ENCODE peak calls at places on chromosome 15, in seven cellular contexts. O, V, Z, G, T, D and X are unnamed samples.

GRCh38 chr15:52427804-52428203 is 100.9 kb downstream of the MYO5A start:
- DNase-seq in T (no peak), G (no peak), V (no peak), Z (peak), D (no peak), O (no peak), X (no peak)

GRCh38 chr15:100924436-100924835 is 5.3 kb downstream of the LRRK1 start:
- DNase-seq in V (no peak), G (no peak), D (no peak), Z (no peak), T (no peak), O (no peak), X (no peak)

GRCh38 chr15:65841121-65841930 is 28.0 kb upstream of the RAB11A start:
- DNase-seq in G (no peak), V (no peak), Z (no peak), D (no peak), T (no peak), O (no peak), X (no peak)

GRCh38 chr15:42955518-42955917 is 34.9 kb upstream of the TTBK2 start:
- DNase-seq in D (no peak), T (no peak), G (no peak), Z (no peak), O (no peak), V (no peak), X (no peak)

GRCh38 chr15:36814708-36815107 is 235.3 kb downstream of the CDIN1 start:
- DNase-seq in T (no peak), Z (no peak), O (no peak), G (no peak), D (no peak), V (no peak), X (peak)

GRCh38 chr15:88839961-88840360 is 36.7 kb downstream of the ACAN start:
- DNase-seq in Z (no peak), O (no peak), V (no peak), G (no peak), T (no peak), D (no peak), X (no peak)

GRCh38 chr15:77096131-77096530 is 25.2 kb upstream of the TSPAN3 start:
- DNase-seq in O (no peak), V (no peak), T (no peak), G (no peak), D (no peak), Z (no peak), X (no peak)

GRCh38 chr15:67035886-67036285 is 29.5 kb upstream of the SMAD3 start:
- DNase-seq in G (no peak), O (no peak), D (no peak), Z (no peak), T (no peak), V (no peak), X (no peak)

GRCh38 chr15:80949756-80950155 is 39.9 kb downstream of the MESD start:
- DNase-seq in O (no peak), D (peak), Z (no peak), G (no peak), V (no peak), T (no peak), X (no peak)

GRCh38 chr15:91855684-91856553 is 2.4 kb downstream of the SLCO3A1 start:
- DNase-seq in T (no peak), O (no peak), G (peak), D (no peak), Z (no peak), V (no peak), X (peak)

GRCh38 chr15:65087873-65088642 is 11.5 kb downstream of the KBTBD13 start:
- DNase-seq in V (no peak), D (no peak), G (no peak), O (no peak), Z (no peak), T (no peak), X (peak)

GRCh38 chr15:59657635-59658125 is 365 bp upstream of the GTF2A2 start:
- DNase-seq in V (no peak), G (no peak), O (no peak), D (no peak), T (peak), Z (no peak), X (no peak)

GRCh38 chr15:51336011-51336410 is 2.4 kb downstream of the CYP19A1 start:
- DNase-seq in G (no peak), T (no peak), Z (no peak), V (no peak), O (no peak), D (no peak), X (no peak)

GRCh38 chr15:75198560-75199346 is 2.9 kb upstream of the C15orf39 start:
- DNase-seq in T (peak), D (no peak), V (peak), G (no peak), O (no peak), Z (peak), X (peak)

GRCh38 chr15:69828181-69828828 is 269.4 kb downstream of the TLE3 start:
- DNase-seq in Z (no peak), G (no peak), O (no peak), T (no peak), D (no peak), V (no peak), X (no peak)

GRCh38 chr15:72474912-72475601 is 927 bp downstream of the ARIH1 start:
- DNase-seq in T (peak), V (peak), G (peak), Z (peak), D (peak), O (peak), X (peak)

GRCh38 chr15:98953000-98953776 is 54.4 kb downstream of the PGPEP1L start:
- DNase-seq in D (no peak), T (no peak), Z (no peak), V (no peak), O (peak), G (no peak), X (no peak)

GRCh38 chr15:63663906-63664305 is 66.7 kb downstream of the FBXL22 start:
- DNase-seq in Z (no peak), T (no peak), D (no peak), V (no peak), O (no peak), G (no peak), X (no peak)

GRCh38 chr15:73433878-73434277 is 9.1 kb upstream of the REC114 start:
- DNase-seq in D (no peak), V (no peak), G (no peak), O (no peak), T (no peak), Z (no peak), X (no peak)

GRCh38 chr15:88541709-88542341 is 4.7 kb downstream of the DET1 start:
- DNase-seq in Z (no peak), D (no peak), O (no peak), V (no peak), T (no peak), G (no peak), X (no peak)

GRCh38 chr15:37771462-37771861 is 163.0 kb upstream of the TMCO5A start:
- DNase-seq in G (no peak), V (no peak), O (no peak), T (no peak), D (no peak), Z (peak), X (no peak)

GRCh38 chr15:96335429-96335807 is 4.9 kb downstream of the NR2F2 start:
- DNase-seq in T (no peak), G (no peak), Z (peak), O (no peak), V (no peak), D (no peak), X (no peak)

GRCh38 chr15:63918317-63918672 is 84.5 kb upstream of the HERC1 start:
- DNase-seq in O (no peak), Z (no peak), G (peak), D (no peak), T (no peak), V (no peak), X (no peak)

GRCh38 chr15:48541659-48542334 is 103.7 kb downstream of the FBN1 start:
- DNase-seq in V (no peak), O (no peak), D (no peak), T (no peak), G (no peak), Z (peak), X (no peak)

GRCh38 chr15:42549052-42549491 is 434 bp downstream of the HAUS2 start:
- DNase-seq in G (peak), O (no peak), Z (peak), T (peak), V (no peak), D (no peak), X (peak)

GRCh38 chr15:25812073-25812472 is 51.1 kb downstream of the ATP10A start:
- DNase-seq in O (no peak), D (no peak), V (no peak), T (no peak), G (no peak), Z (no peak), X (no peak)

GRCh38 chr15:28128036-28128435 is 28.9 kb upstream of the OCA2 start:
- DNase-seq in O (no peak), D (peak), Z (no peak), G (no peak), V (no peak), T (no peak), X (no peak)

GRCh38 chr15:25731411-25731810 is 131.7 kb downstream of the ATP10A start:
- DNase-seq in G (no peak), O (no peak), T (no peak), D (no peak), Z (no peak), V (no peak), X (no peak)

GRCh38 chr15:49855917-49856637 is 235.2 kb downstream of the DTWD1 start:
- DNase-seq in D (no peak), V (no peak), O (no peak), Z (peak), G (no peak), T (no peak), X (no peak)

GRCh38 chr15:47402829-47403228 is 314.5 kb upstream of the SEMA6D start:
- DNase-seq in Z (no peak), O (no peak), V (no peak), T (no peak), D (no peak), G (no peak), X (no peak)